ENCODE peak calls at places on chromosome 1, in six cellular contexts. I is type B pancreatic cell, R is Panc1, K is GM06990, P is heart right ventricle, H is chondrocyte. C is an unnamed sample.

GRCh38 chr1:237507005-237507404 is 383.7 kb downstream of the ZP4 start:
- DNase-seq in I (no peak), R (no peak), K (peak), P (no peak), H (no peak), C (peak)

GRCh38 chr1:20480261-20481157 is 5.5 kb downstream of the CAMK2N1 start:
- DNase-seq in I (no peak), R (no peak), K (no peak), P (no peak), H (no peak), C (no peak)

GRCh38 chr1:183278736-183279591 is 92.9 kb downstream of the LAMC2 start:
- DNase-seq in I (no peak), R (no peak), K (no peak), P (no peak), H (no peak), C (no peak)

GRCh38 chr1:115526900-115527299 is 114.9 kb upstream of the VANGL1 start:
- DNase-seq in I (no peak), R (no peak), K (no peak), P (no peak), H (no peak), C (no peak)

GRCh38 chr1:15141933-15142647 is 11.5 kb upstream of the TMEM51 start:
- DNase-seq in I (no peak), R (no peak), K (no peak), P (peak), H (no peak), C (no peak)

GRCh38 chr1:8032351-8032750 is 6.2 kb upstream of the ERRFI1 start:
- DNase-seq in I (no peak), R (no peak), K (no peak), P (no peak), H (no peak), C (no peak)

GRCh38 chr1:211183924-211184323 is 50.0 kb upstream of the KCNH1 start:
- DNase-seq in I (no peak), R (no peak), K (no peak), P (no peak), H (no peak), C (no peak)

GRCh38 chr1:154896811-154897286 is 26.8 kb upstream of the KCNN3 start:
- DNase-seq in I (no peak), R (no peak), K (no peak), P (no peak), H (no peak), C (no peak)

GRCh38 chr1:154353460-154353904 is 28.2 kb downstream of the ATP8B2 start:
- DNase-seq in I (no peak), R (no peak), K (no peak), P (no peak), H (no peak), C (peak)

GRCh38 chr1:187313115-187313514 is 484.4 kb downstream of the PLA2G4A start:
- DNase-seq in I (no peak), R (no peak), K (no peak), P (no peak), H (no peak), C (no peak)

GRCh38 chr1:167492509-167492910 is 25.8 kb downstream of the CD247 start:
- DNase-seq in I (no peak), R (no peak), K (no peak), P (no peak), H (no peak), C (no peak)

GRCh38 chr1:20958430-20958829 is 171.3 kb upstream of the HP1BP3 start:
- DNase-seq in I (no peak), R (no peak), K (no peak), P (no peak), H (no peak), C (no peak)

GRCh38 chr1:207876129-207876528 is 34.8 kb downstream of the CD34 start:
- DNase-seq in I (no peak), R (no peak), K (no peak), P (no peak), H (no peak), C (peak)

DNA sequence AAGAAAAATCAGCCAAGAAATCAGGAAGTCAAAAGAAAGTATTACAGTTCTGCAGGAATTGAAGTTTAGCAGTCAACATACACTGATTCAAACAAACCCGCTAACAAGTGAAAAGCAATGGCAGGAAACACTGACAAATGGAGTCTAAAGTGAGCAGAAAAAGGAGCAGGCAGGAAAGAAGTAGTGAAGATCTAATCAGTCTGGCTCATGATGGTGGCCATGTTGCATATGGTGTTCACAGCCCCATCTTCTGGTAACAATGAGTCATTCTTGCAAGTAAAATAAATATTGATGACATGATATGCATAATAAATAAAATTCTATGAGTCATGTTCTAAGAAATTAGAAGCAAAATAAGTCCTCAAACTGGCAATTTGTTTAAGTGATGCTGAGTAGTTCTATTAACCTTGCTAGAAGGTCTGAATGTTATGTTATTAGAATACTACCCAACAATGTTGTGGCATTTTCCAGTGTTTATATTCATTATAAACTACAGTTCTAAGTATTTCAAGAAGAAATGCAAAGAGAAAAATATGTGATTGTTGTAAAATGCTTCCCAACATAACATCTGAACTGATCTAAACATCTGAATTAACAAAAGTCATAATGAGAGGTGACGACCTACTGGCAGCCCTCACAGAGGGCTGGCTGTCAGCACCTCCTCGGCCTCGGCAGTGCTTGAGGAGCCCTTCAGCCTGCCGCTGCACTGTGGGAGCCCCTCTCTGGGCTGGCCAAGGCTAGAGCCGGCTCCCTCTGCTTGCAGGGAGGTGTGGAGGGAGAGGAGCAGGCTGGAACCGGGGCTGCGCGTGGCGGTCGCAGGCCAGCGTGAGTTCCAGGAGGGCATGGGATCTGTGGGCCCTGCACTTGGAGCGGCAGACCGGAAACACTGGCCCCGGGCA is 5.7 kb upstream of the ACBD6 start:
- DNase-seq in I (no peak), R (no peak), K (no peak), P (no peak), H (no peak), C (no peak)
- TF ChIP-seq CTCF in I (no peak), R (no peak), K (no peak), P (no peak), H (peak), C (no peak)

DNA sequence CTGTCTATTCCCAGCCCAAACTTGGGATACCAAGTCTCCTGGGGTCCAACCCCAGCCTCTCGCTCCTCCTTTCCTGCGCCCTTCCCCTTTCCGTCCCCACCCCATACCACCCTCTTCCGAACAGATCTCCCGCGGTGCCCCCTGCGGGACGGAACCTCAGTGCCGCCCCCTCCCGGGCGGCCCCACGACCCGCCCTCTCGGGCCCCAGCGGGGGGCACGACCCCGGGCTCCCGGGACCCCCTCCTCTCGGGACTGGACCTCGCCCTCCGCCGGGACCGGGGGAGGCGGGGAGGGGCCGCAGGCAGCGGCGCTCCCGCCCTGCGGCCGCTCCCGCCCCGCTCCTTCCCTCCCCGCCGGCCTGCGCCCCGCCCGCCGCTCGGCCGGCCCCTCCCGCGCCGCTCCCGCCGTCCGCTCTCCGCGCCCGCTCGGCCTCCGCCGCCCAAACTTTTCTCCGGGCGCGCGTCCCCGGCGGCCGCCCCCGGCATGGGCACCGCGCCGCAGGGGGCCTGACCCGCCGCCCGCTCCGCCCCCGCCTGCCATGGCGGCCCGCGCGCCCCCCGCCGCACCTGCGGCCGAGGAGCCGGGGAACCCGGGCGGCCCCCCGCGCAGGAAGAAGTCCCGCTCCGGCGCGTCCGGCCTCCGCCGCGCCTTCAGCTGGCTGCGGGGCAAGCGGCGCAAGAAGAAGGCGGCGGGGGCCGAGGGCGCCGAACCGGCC is 39.0 kb upstream of the SYNC start:
- DNase-seq in I (no peak), R (no peak), K (no peak), P (no peak), H (no peak), C (peak)
- TF ChIP-seq CTCF in I (peak), R (no peak), K (peak), P (peak), H (peak), C (no peak)

GRCh38 chr1:30111431-30111830 is 612.0 kb downstream of the MATN1 start:
- DNase-seq in I (no peak), R (no peak), K (no peak), P (peak), H (no peak), C (peak)
- TF ChIP-seq CTCF in I (peak), R (peak), K (peak), P (peak), H (peak), C (peak)

DNA sequence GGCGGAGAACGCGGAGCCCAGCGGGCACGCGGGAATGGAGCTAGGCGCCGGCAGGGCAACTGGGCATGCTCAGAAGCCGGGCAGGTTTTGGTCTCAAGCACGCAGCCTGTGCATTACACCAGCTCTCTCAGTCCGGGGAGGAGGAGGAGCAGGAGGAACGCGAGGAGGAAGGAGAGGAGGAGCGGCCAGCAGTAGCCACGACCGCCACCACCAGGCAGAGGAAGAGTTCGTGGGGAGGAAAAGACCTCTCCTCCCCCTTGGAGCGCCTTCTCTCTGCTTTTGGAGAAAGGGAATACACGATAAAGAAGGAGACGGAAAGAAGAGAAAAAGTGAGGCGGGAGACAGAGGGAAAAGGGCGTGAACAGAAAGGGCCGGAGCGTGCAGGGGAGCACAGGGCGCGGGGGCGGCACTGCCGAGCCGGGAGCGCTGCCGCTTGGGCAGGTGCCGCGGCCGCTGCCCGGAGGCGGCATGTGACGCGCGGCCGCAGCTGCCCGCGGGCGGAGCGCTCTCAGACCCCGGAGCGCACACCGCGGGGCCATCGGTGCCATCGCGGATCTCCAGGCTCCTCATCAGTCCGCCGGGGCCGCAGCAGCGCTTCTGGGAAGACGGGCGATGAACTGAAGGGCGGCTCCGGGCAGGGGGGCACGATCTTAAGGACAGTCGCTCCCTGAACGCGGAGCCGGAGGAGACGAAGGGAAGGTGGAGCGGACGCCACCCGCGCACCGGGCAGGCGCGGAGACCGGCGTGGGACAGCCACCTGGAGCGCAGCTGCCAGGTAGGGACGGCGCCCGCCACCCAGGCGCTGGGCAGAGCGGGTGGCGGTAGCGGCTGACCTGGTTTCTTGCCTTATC is at the start of gene CHRM3:
- DNase-seq in I (peak), R (peak), K (no peak), P (peak), H (no peak), C (no peak)
- TF ChIP-seq CTCF in I (peak), R (peak), K (no peak), P (no peak), H (peak), C (no peak)

GRCh38 chr1:204826970-204827369 is 43.7 kb upstream of the NFASC start:
- DNase-seq in I (no peak), R (no peak), K (no peak), P (no peak), H (no peak), C (peak)
- TF ChIP-seq CTCF in I (peak), R (peak), K (peak), P (peak), H (no peak), C (no peak)

GRCh38 chr1:226987179-226987536 is 47.1 kb downstream of the COQ8A start:
- DNase-seq in I (no peak), R (no peak), K (no peak), P (no peak), H (no peak), C (peak)
- TF ChIP-seq CTCF in I (no peak), R (no peak), K (no peak), P (no peak), H (no peak), C (no peak)

DNA sequence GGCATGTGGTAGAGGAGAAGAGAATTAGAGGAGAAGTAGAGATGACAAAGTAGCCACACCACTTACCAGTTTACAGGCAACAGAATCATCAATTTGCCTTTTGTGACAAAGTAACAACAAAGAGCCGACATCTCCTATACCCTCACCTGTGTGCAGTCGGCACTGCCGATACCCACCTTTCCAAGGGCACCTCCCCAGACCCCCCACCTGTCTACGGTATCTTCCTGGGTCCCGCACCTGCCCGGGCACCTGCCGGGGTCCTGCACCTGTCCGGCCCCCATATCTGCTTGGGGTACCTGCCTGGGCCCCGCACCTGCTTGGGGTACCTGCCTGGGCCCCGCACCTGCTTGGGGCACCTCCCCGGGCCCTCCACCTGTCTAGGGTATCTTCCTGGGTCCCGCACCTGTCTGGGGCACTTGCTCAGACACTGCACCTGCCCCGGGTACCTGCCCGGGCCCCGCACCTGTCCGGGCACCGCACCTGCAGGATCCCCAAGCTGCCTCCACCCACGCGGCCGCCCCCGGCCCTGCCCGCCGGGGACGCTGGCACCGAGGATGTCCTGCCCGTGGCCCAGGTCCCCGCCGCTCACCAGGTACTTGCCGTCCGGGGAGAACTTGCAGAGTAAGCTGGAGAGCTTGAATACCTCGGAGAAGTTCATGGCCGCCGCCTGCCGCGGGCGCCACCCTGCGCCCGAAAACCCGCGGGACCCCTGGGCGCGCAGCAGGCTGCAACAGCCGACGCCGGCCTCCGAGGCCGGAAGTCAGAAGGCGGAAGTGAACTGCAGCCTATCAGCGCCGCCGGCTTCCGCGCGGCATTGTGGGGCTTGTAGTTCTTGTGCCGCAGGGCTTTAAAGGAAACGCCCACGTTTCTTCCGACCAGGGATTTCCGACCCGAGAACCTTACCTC is at the start of gene WRAP73:
- DNase-seq in I (no peak), R (peak), K (peak), P (peak), H (peak), C (peak)
- TF ChIP-seq CTCF in I (peak), R (no peak), K (peak), P (peak), H (peak), C (peak)

GRCh38 chr1:222928212-222928611 is 113.4 kb downstream of the DISP1 start:
- DNase-seq in I (no peak), R (no peak), K (no peak), P (peak), H (no peak), C (no peak)
- TF ChIP-seq CTCF in I (no peak), R (no peak), K (no peak), P (peak), H (no peak), C (no peak)

DNA sequence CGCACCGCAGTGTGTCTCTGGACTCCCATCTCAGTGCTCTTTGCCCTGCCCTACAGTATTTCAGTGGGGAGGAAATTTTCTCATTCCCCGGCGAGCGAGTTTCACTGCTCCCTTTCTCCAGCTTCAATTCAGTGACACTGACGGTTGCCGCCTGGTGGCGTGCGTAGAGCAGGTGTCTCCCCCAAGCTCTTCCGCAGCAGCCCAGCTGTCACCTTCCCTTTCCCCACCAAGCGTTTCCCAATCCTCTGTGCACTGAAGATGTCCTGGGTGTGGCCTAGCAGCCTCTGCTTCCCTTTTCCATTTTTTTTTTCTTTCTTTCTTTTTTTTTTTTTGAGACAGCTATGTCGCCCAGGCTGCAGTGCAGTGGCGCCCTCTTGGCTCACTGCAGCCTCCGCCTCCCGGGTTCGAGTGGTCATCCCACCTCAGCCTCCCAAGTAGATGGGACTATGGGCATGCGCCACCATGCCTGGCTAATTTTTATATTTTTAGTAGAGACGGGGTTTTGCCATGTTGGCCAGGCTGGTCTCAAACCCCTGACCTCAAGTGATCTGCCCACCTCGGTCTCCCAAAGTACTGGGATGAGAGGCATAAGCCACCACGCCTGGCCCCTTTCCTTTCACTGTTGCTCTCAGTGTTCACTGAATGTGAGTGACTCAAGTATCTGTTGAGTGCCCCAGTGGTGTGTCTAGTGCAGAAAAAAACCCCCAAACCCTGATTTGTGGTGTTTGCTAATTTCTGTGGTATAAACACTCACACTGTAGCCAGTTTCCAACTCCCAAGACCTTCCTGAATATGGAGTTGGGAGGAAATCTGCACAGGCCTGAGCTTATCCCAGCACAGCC is 30.1 kb downstream of the TNFRSF1B start:
- DNase-seq in I (no peak), R (no peak), K (no peak), P (peak), H (no peak), C (no peak)
- TF ChIP-seq CTCF in I (peak), R (no peak), K (no peak), P (no peak), H (peak), C (no peak)

GRCh38 chr1:62912028-62912638 is 128.2 kb downstream of the ATG4C start:
- DNase-seq in I (no peak), R (no peak), K (no peak), P (no peak), H (no peak), C (peak)
- TF ChIP-seq CTCF in I (peak), R (peak), K (peak), P (peak), H (peak), C (peak)